ENCODE peak calls at places on chromosomes 4 and X, in six cellular contexts. K is heart left ventricle, G is coronary artery, J is astrocyte, Y is Panc1, A is RWPE2. E is an unnamed sample.

GRCh38 chr4:78638324-78639172 is 87.0 kb downstream of the ANXA3 start:
- DNase-seq in K (no peak), G (no peak), J (no peak), Y (no peak), A (no peak), E (no peak)

GRCh38 chr4:109078724-109079123 is 223.7 kb downstream of the COL25A1 start:
- DNase-seq in K (no peak), G (no peak), J (peak), Y (no peak), A (no peak), E (no peak)

GRCh38 chr4:47876784-47877183 is 37.6 kb downstream of the NFXL1 start:
- DNase-seq in K (no peak), G (no peak), J (no peak), Y (no peak), A (no peak), E (no peak)

GRCh38 chr4:186144596-186145569 is 40.4 kb downstream of the FAM149A start:
- DNase-seq in K (peak), G (peak), J (peak), Y (no peak), A (no peak), E (no peak)

GRCh38 chr4:86544313-86544966 is 49.7 kb upstream of the PTPN13 start:
- DNase-seq in K (no peak), G (no peak), J (no peak), Y (no peak), A (no peak), E (no peak)

GRCh38 chrX:119062750-119063374 is 9.9 kb upstream of the CT47C1 start:
- DNase-seq in K (no peak), G (no peak), J (peak), Y (no peak), A (no peak), E (no peak)

GRCh38 chrX:96837808-96838207 is 45.9 kb upstream of the RPA4 start:
- DNase-seq in K (no peak), G (no peak), J (peak), Y (no peak), A (no peak), E (no peak)

GRCh38 chr4:25950476-25951389 is 36.7 kb downstream of the SMIM20 start:
- DNase-seq in K (no peak), G (no peak), J (no peak), Y (no peak), A (no peak), E (no peak)

GRCh38 chr4:142043509-142043908 is 407.1 kb downstream of the IL15 start:
- DNase-seq in K (no peak), G (no peak), J (peak), Y (no peak), A (no peak), E (no peak)

GRCh38 chr4:105715692-105716278 is 7.2 kb downstream of the GSTCD start:
- DNase-seq in K (no peak), G (no peak), J (peak), Y (no peak), A (no peak), E (no peak)

GRCh38 chr4:89275587-89275986 is 32.0 kb downstream of the GPRIN3 start:
- DNase-seq in K (no peak), G (no peak), J (no peak), Y (peak), A (no peak), E (no peak)

GRCh38 chr4:72375050-72375736 is 193.8 kb downstream of the ADAMTS3 start:
- DNase-seq in K (no peak), G (no peak), J (peak), Y (no peak), A (peak), E (no peak)

GRCh38 chr4:85970535-85970934 is 389.3 kb downstream of the MAPK10 start:
- DNase-seq in K (no peak), G (no peak), J (no peak), Y (no peak), A (no peak), E (no peak)

GRCh38 chr4:174461438-174462106 is 60.7 kb downstream of the HPGD start:
- DNase-seq in K (no peak), G (no peak), J (no peak), Y (no peak), A (no peak), E (no peak)

GRCh38 chr4:7187297-7187592 is 5.1 kb upstream of the SORCS2 start:
- DNase-seq in K (no peak), G (no peak), J (no peak), Y (no peak), A (no peak), E (no peak)

GRCh38 chrX:147342197-147342596 is 527.7 kb upstream of the CXorf51A start:
- DNase-seq in K (no peak), G (no peak), J (no peak), Y (no peak), A (no peak), E (no peak)

GRCh38 chr4:141339386-141339785 is 118.7 kb downstream of the ZNF330 start:
- DNase-seq in K (no peak), G (no peak), J (peak), Y (no peak), A (no peak), E (no peak)

GRCh38 chr4:168550071-168550766 is 53.4 kb downstream of the PALLD start:
- DNase-seq in K (no peak), G (no peak), J (peak), Y (no peak), A (no peak), E (no peak)

GRCh38 chrX:155718964-155719586 is 106.3 kb upstream of the TMLHE start:
- DNase-seq in K (peak), G (no peak), J (no peak), Y (no peak), A (no peak), E (no peak)

GRCh38 chr4:3041192-3042142 is 32.9 kb downstream of the HTT-AS start:
- DNase-seq in K (peak), G (peak), J (peak), Y (no peak), A (no peak), E (peak)

GRCh38 chr4:29596228-29596627 is 1123.9 kb upstream of the PCDH7 start:
- DNase-seq in K (no peak), G (no peak), J (no peak), Y (no peak), A (no peak), E (no peak)

GRCh38 chrX:123976671-123977316 is 15.3 kb downstream of the STAG2 start:
- DNase-seq in K (no peak), G (no peak), J (no peak), Y (no peak), A (no peak), E (no peak)

GRCh38 chrX:150361070-150361776 is 1.9 kb upstream of the MAMLD1 start:
- DNase-seq in K (peak), G (peak), J (no peak), Y (no peak), A (no peak), E (peak)

GRCh38 chr4:38935391-38936073 is 67.9 kb downstream of the FAM114A1 start:
- DNase-seq in K (no peak), G (no peak), J (no peak), Y (no peak), A (no peak), E (no peak)

GRCh38 chrX:39133971-39134370 is 332.7 kb downstream of the MID1IP1 start:
- DNase-seq in K (no peak), G (no peak), J (no peak), Y (peak), A (no peak), E (no peak)

GRCh38 chr4:186134254-186134653 is 29.8 kb downstream of the FAM149A start:
- DNase-seq in K (no peak), G (no peak), J (no peak), Y (no peak), A (no peak), E (no peak)

GRCh38 chrX:71181558-71181909 is 36.9 kb downstream of the NLGN3 start:
- DNase-seq in K (peak), G (no peak), J (no peak), Y (no peak), A (no peak), E (no peak)

GRCh38 chrX:129360175-129360574 is 163.1 kb downstream of the SMARCA1 start:
- DNase-seq in K (no peak), G (no peak), J (peak), Y (peak), A (no peak), E (no peak)

GRCh38 chr4:82421796-82422560 is 8.3 kb downstream of the HNRNPDL start:
- DNase-seq in K (no peak), G (no peak), J (no peak), Y (no peak), A (no peak), E (no peak)

GRCh38 chr4:109803924-109804571 is 2.2 kb upstream of the CFI start:
- DNase-seq in K (no peak), G (no peak), J (peak), Y (no peak), A (no peak), E (peak)

GRCh38 chr4:46804781-46805413 is 104.1 kb downstream of the COX7B2 start:
- DNase-seq in K (no peak), G (no peak), J (no peak), Y (no peak), A (no peak), E (no peak)

GRCh38 chrX:140983730-140984129 is 18.7 kb upstream of the SPANXB1 start:
- DNase-seq in K (no peak), G (no peak), J (no peak), Y (peak), A (no peak), E (no peak)

GRCh38 chrX:17680732-17681413 is 56.4 kb upstream of the SCML1 start:
- DNase-seq in K (no peak), G (no peak), J (peak), Y (no peak), A (no peak), E (no peak)

GRCh38 chrX:23783569-23784486 is 855 bp downstream of the SAT1 start:
- DNase-seq in K (no peak), G (no peak), J (no peak), Y (no peak), A (no peak), E (no peak)

DNA sequence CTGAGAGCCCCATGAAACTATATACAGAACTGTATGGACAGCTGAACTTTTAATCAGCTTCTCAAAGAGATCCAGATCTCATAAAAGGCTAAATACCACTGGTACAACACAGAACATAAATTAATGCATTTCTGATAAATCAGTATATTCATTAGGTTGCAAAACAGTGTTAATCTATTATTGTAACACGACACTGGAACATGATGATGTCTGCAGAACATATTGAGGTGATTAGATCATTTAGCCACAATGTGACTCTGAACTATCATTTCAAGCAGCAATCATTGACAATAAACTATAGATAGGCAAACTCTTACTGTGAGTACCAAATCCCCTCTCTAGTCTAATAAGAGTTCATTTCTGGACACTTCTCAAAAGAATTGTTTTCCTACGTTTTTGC is 50.3 kb downstream of the GASK1B start:
- DNase-seq in K (no peak), G (no peak), J (peak), Y (no peak), A (no peak), E (no peak)
- H3K27ac ChIP-seq in K (peak), G (no peak), J (no peak), Y (no peak), A (no peak), E (no peak)

GRCh38 chr4:23365086-23365485 is 524.8 kb downstream of the PPARGC1A start:
- DNase-seq in K (no peak), G (no peak), J (no peak), Y (no peak), A (no peak), E (no peak)

GRCh38 chr4:23368081-23368697 is 521.7 kb downstream of the PPARGC1A start:
- DNase-seq in K (peak), G (no peak), J (no peak), Y (no peak), A (no peak), E (no peak)

GRCh38 chr4:23364167-23364566 is 525.7 kb downstream of the PPARGC1A start:
- DNase-seq in K (no peak), G (no peak), J (no peak), Y (no peak), A (no peak), E (no peak)

GRCh38 chr4:23369331-23369730 is 520.5 kb downstream of the PPARGC1A start:
- DNase-seq in K (peak), G (no peak), J (no peak), Y (no peak), A (no peak), E (no peak)

GRCh38 chr4:23366207-23366906 is 523.5 kb downstream of the PPARGC1A start:
- DNase-seq in K (no peak), G (no peak), J (no peak), Y (no peak), A (no peak), E (no peak)
- H3K27ac ChIP-seq in K (no peak), G (no peak), J (no peak), Y (no peak), A (no peak), E (no peak)

DNA sequence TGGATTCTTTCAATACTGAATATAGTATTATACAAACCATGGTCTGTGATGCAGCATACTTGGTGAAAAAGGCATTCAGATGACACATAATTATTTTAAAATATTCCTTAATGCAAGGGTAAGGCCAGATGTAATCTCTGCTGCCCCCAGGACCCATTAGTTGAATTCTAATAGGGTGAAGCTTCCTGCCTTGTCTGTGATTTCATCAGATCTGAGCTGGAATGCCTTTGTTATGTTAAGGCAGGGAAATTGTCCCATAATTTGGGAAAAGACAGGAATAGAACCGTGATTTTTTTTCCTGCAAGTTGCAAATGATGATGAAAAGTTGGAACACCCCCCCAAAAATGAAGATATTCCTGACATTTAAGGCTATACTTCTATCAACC is 26.2 kb downstream of the ZRSR2 start:
- DNase-seq in K (no peak), G (no peak), J (no peak), Y (no peak), A (no peak), E (no peak)
- H3K27ac ChIP-seq in K (no peak), G (no peak), J (no peak), Y (no peak), A (no peak), E (no peak)

GRCh38 chr4:52996261-52997131 is 134.4 kb downstream of the RASL11B start:
- DNase-seq in K (no peak), G (peak), J (peak), Y (no peak), A (no peak), E (no peak)
- H3K27ac ChIP-seq in K (peak), G (peak), J (no peak), Y (no peak), A (no peak), E (no peak)

GRCh38 chr4:128228021-128228571 is 59.5 kb downstream of the PGRMC2 start:
- DNase-seq in K (no peak), G (no peak), J (peak), Y (no peak), A (no peak), E (no peak)

GRCh38 chr4:128225148-128225547 is 62.5 kb downstream of the PGRMC2 start:
- DNase-seq in K (no peak), G (no peak), J (peak), Y (no peak), A (no peak), E (no peak)

GRCh38 chr4:128229458-128229805 is 58.2 kb downstream of the PGRMC2 start:
- DNase-seq in K (no peak), G (no peak), J (peak), Y (no peak), A (no peak), E (no peak)

GRCh38 chr4:128232719-128233118 is 54.9 kb downstream of the PGRMC2 start:
- DNase-seq in K (no peak), G (no peak), J (no peak), Y (no peak), A (no peak), E (no peak)

GRCh38 chr4:128228778-128229457 is 58.7 kb downstream of the PGRMC2 start:
- DNase-seq in K (no peak), G (no peak), J (no peak), Y (no peak), A (no peak), E (no peak)
- H3K27ac ChIP-seq in K (no peak), G (no peak), J (peak), Y (no peak), A (no peak), E (no peak)

DNA sequence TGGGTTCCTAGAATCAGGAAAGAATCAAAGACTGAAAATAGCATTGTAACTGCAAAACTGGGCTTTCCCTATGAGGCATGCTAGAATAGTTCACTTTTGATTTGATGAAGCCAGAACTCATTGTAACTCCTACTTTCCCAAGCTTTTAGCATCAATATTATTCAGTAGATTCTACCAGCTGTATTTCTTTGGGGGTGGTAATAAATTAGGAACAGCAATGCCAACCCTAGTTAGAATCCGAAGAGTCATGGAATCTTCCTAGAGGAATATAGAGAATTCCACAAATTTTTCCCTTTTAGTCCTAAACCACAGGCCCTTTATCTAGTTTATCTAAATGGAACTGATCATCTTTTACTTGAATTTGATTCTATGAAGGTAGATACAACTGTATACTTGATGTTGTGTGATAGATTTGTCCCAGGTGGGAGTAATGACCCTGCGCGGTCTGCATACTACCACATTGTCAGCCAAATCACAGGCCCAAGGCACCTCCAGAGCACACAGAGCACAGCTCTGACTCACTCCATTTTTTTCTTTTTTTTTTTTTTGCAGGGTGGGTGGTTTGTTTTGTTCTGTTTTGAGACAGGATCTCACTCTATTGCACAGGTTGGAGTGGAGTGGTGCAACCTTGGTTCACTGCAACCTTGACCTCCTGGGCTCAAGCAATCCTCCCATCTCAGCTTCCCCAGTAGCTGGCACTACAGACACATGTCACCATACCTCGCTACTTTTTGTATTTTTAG is 66.6 kb downstream of the EDNRA start:
- DNase-seq in K (no peak), G (no peak), J (peak), Y (no peak), A (no peak), E (no peak)
- H3K27ac ChIP-seq in K (no peak), G (peak), J (peak), Y (no peak), A (peak), E (no peak)

DNA sequence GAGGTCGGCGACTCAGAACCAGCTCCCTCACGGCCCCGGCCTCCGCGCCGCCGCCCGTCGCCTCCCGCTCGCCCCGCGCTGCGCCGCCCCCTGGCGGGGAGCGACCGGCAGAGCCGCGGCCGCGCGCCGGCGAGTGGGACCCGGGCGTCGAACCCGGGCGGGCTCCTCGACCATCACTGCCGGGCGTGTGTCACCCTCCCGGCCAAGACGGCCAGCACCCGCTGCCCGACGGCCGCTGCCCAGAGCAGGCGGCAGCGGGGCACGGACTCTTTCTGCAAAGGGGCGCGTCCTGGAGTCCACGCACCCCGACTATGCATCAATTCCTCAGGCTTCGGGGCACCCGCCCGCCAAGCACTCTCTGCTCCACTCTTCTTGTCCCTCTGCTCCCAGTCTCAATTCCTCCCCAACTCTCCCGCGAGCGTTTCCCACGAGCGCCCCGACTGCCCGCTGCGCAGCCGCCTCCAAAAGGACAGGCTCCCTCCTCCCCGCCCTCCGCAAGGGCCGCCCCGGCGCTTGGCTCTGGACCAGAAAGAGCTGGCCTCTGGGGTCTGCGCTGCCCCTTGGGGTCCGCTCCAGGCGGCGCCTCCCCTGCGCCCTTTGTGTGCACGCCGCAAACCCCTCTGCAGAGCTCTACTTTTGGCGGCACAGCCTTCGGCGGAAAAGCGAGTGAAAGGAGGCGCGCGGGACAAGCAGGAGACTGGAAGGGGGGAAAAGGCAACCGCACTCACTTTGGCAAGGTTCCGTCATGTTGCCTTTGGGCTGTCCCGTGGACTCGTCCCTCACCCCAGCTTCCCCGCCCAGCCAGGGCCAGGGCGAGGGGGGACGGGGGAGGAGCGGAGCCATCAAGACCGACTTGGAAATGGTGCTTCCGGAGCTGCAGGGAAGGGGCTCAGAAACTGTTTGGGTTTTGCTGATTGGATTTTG is 1.1 kb downstream of the PDE5A start:
- DNase-seq in K (peak), G (peak), J (peak), Y (no peak), A (peak), E (peak)
- H3K27ac ChIP-seq in K (peak), G (peak), J (peak), Y (peak), A (peak), E (no peak)

E was measured in CD8-positive, alpha-beta memory T cell.